ENCODE peak calls at places on chromosomes 11 and 22, in nine cellular contexts. D is GM04503; A is GM12865; H is retina; B is hypothalamus; W is activated T-cell treated with anti-CD3 and anti-CD28 coated beads, Interleukin-2, amount 50 U/mL, for 24 hours; F is OCI-LY7; S is naive thymus-derived CD8-positive, alpha-beta T cell; C is NCI-H446. T is an unnamed sample.

GRCh38 chr22:49958961-49959781 is 1.4 kb upstream of the PIM3 start:
- DNase-seq in B (no peak), S (no peak), C (no peak), A (no peak), D (no peak), W (no peak), F (no peak), H (no peak), T (no peak)

GRCh38 chr11:124612567-124613245 is 1.5 kb downstream of the PANX3 start:
- DNase-seq in D (no peak), W (no peak), A (no peak), H (peak), B (no peak), F (no peak), C (peak), S (no peak), T (no peak)

GRCh38 chr22:38327805-38328204 is 10.6 kb upstream of the CSNK1E start:
- DNase-seq in B (no peak), F (no peak), S (no peak), W (no peak), C (no peak), A (no peak), H (no peak), D (no peak), T (peak)

GRCh38 chr22:46079861-46080821 is 70.2 kb upstream of the PPARA start:
- DNase-seq in F (no peak), A (no peak), D (no peak), C (peak), B (peak), H (no peak), W (no peak), S (no peak), T (peak)

GRCh38 chr11:77142091-77142975 is 14.3 kb downstream of the MYO7A start:
- DNase-seq in H (no peak), W (no peak), A (peak), F (no peak), B (no peak), D (no peak), C (no peak), S (no peak), T (no peak)

GRCh38 chr22:19855504-19856409 is 1.1 kb upstream of the GNB1L start:
- DNase-seq in F (peak), B (no peak), A (peak), D (no peak), H (no peak), C (peak), W (peak), S (peak), T (no peak)

GRCh38 chr11:69907611-69908010 is 88.4 kb upstream of the FGF3 start:
- DNase-seq in B (no peak), H (no peak), C (no peak), W (no peak), S (no peak), D (no peak), F (no peak), A (no peak), T (no peak)

GRCh38 chr11:35487532-35488078 is 37.8 kb downstream of the PAMR1 start:
- DNase-seq in S (no peak), H (no peak), W (no peak), D (no peak), B (no peak), A (no peak), C (peak), F (peak), T (no peak)

GRCh38 chr11:123083623-123084029 is 21.7 kb upstream of the HSPA8 start:
- DNase-seq in A (no peak), H (no peak), B (no peak), S (no peak), W (peak), C (peak), D (peak), F (no peak), T (peak)

GRCh38 chr22:38106814-38107578 is 3.5 kb downstream of the BAIAP2L2 start:
- DNase-seq in B (no peak), A (no peak), F (no peak), C (no peak), W (no peak), S (no peak), H (no peak), D (no peak), T (no peak)

GRCh38 chr11:63614136-63614664 is at the start of gene PLAAT3:
- DNase-seq in D (no peak), W (peak), B (peak), F (no peak), H (peak), C (no peak), S (peak), A (peak), T (no peak)

GRCh38 chr11:63710476-63711217 is 29.3 kb downstream of the RTN3 start:
- DNase-seq in W (no peak), B (no peak), F (no peak), S (no peak), A (no peak), D (peak), H (no peak), C (no peak), T (peak)

GRCh38 chr11:92948116-92948515 is 21.3 kb upstream of the MTNR1B start:
- DNase-seq in H (no peak), A (no peak), C (no peak), S (no peak), D (no peak), W (no peak), B (no peak), F (no peak), T (no peak)

GRCh38 chr11:35662061-35662648 is 420 bp upstream of the TRIM44 start:
- DNase-seq in A (no peak), H (no peak), S (peak), C (no peak), W (no peak), D (no peak), B (no peak), F (no peak), T (no peak)

GRCh38 chr11:134372961-134373360 is 39.1 kb downstream of the B3GAT1 start:
- DNase-seq in S (no peak), B (no peak), F (no peak), H (no peak), D (no peak), A (no peak), W (no peak), C (peak), T (no peak)

GRCh38 chr22:45335021-45335818 is 25.5 kb downstream of the FAM118A start:
- DNase-seq in F (no peak), A (no peak), W (no peak), H (peak), C (peak), D (no peak), S (no peak), B (no peak), T (no peak)

GRCh38 chr11:117820516-117820915 is 4.0 kb downstream of the FXYD2 start:
- DNase-seq in H (no peak), S (no peak), W (no peak), C (no peak), B (no peak), A (no peak), D (no peak), F (no peak), T (no peak)

GRCh38 chr11:125451400-125452124 is 44.5 kb downstream of the FEZ1 start:
- DNase-seq in W (peak), D (no peak), C (peak), A (peak), B (peak), F (no peak), S (no peak), H (peak), T (no peak)

GRCh38 chr11:86435711-86436110 is 61.0 kb downstream of the CCDC81 start:
- DNase-seq in C (no peak), W (no peak), D (no peak), H (no peak), F (no peak), S (no peak), A (no peak), B (no peak), T (no peak)

GRCh38 chr22:47633111-47633510 is 870.7 kb downstream of the TBC1D22A start:
- DNase-seq in W (no peak), S (no peak), C (no peak), B (no peak), H (no peak), A (no peak), F (no peak), D (no peak), T (no peak)

GRCh38 chr22:32802291-32802826 is 854 bp downstream of the TIMP3 start:
- DNase-seq in F (no peak), S (no peak), C (no peak), D (no peak), H (peak), W (no peak), B (no peak), A (no peak), T (no peak)

GRCh38 chr11:41281131-41281742 is 178.2 kb downstream of the LRRC4C start:
- DNase-seq in W (no peak), S (no peak), C (no peak), D (peak), A (no peak), F (no peak), B (no peak), H (peak), T (peak)

GRCh38 chr11:18775492-18776292 is 15.9 kb downstream of the PTPN5 start:
- DNase-seq in D (no peak), A (peak), C (peak), H (peak), F (peak), S (peak), W (peak), B (no peak), T (no peak)

GRCh38 chr11:119651802-119652584 is 77.0 kb downstream of the NECTIN1 start:
- DNase-seq in B (no peak), D (no peak), A (no peak), C (no peak), W (no peak), H (no peak), S (no peak), F (no peak), T (no peak)

GRCh38 chr11:58227956-58228615 is 632 bp downstream of the OR10Q1 start:
- DNase-seq in A (no peak), W (no peak), B (no peak), F (no peak), S (no peak), C (no peak), H (no peak), D (no peak), T (no peak)

GRCh38 chr22:41838842-41839618 is 6.1 kb downstream of the SREBF2 start:
- DNase-seq in A (no peak), H (no peak), S (no peak), C (no peak), W (no peak), D (no peak), F (no peak), B (no peak), T (no peak)

GRCh38 chr22:23088199-23088604 is 17.9 kb downstream of the GNAZ start:
- DNase-seq in H (no peak), F (no peak), B (no peak), W (peak), A (no peak), D (no peak), S (no peak), C (no peak), T (no peak)

T was measured in AG09309.